ENCODE peak calls at places on chromosomes 3 and 15, in six cellular contexts. G is Peyer's patch, E is GM23338, I is psoas muscle, B is mammary epithelial cell, Z is fibroblast of pulmonary artery. Y is an unnamed sample.

GRCh38 chr3:17831366-17831765 is 88.9 kb upstream of the TBC1D5 start:
- DNase-seq in B (peak), G (no peak), E (no peak), I (no peak), Z (peak), Y (no peak)

GRCh38 chr15:29669823-29670222 is 152.4 kb downstream of the TJP1 start:
- DNase-seq in E (no peak), I (no peak), Z (peak), G (no peak), B (peak), Y (no peak)

GRCh38 chr3:52555056-52555455 is 18.7 kb downstream of the UQCC5 start:
- DNase-seq in G (no peak), Z (no peak), I (no peak), E (no peak), B (no peak), Y (no peak)

GRCh38 chr3:134251731-134252391 is 1.2 kb upstream of the RYK start:
- DNase-seq in B (no peak), Z (no peak), G (no peak), I (peak), E (peak), Y (peak)

GRCh38 chr3:851098-851790 is 241.6 kb upstream of the CNTN6 start:
- DNase-seq in G (no peak), I (no peak), B (peak), Z (no peak), E (peak), Y (no peak)

GRCh38 chr3:143897558-143898305 is 49.5 kb upstream of the SLC9A9 start:
- DNase-seq in E (peak), Z (peak), B (peak), I (no peak), G (no peak), Y (no peak)

GRCh38 chr15:75705854-75706681 is 6.6 kb downstream of the CSPG4 start:
- DNase-seq in I (no peak), E (no peak), Z (no peak), G (no peak), B (no peak), Y (no peak)

GRCh38 chr3:133854971-133855370 is 40.7 kb downstream of the RAB6B start:
- DNase-seq in G (no peak), E (peak), B (no peak), I (no peak), Z (no peak), Y (no peak)

GRCh38 chr15:88900309-88900981 is 5.1 kb upstream of the HAPLN3 start:
- DNase-seq in G (no peak), I (no peak), Z (peak), B (no peak), E (no peak), Y (no peak)

GRCh38 chr3:69084326-69084667 is 440 bp upstream of the ARL6IP5 start:
- DNase-seq in E (no peak), G (no peak), I (no peak), B (peak), Z (peak), Y (no peak)

GRCh38 chr3:156024904-156025303 is 95.5 kb upstream of the KCNAB1 start:
- DNase-seq in E (peak), G (no peak), I (no peak), B (peak), Z (peak), Y (no peak)

GRCh38 chr3:47865192-47865591 is 62.3 kb downstream of the DHX30 start:
- DNase-seq in Z (peak), G (no peak), E (no peak), I (peak), B (no peak), Y (no peak)

GRCh38 chr3:151169700-151170224 is 33.3 kb downstream of the GPR171 start:
- DNase-seq in B (peak), I (peak), E (no peak), Z (no peak), G (peak), Y (no peak)

GRCh38 chr3:151798476-151798875 is 15.4 kb upstream of the AADAC start:
- DNase-seq in Z (no peak), E (no peak), G (no peak), I (no peak), B (no peak), Y (no peak)

GRCh38 chr3:4313606-4314308 is 10.6 kb downstream of the SETMAR start:
- DNase-seq in G (no peak), B (no peak), E (no peak), Z (no peak), I (no peak), Y (no peak)

GRCh38 chr3:172138792-172139507 is 99.6 kb downstream of the FNDC3B start:
- DNase-seq in B (peak), G (no peak), I (no peak), E (no peak), Z (peak), Y (no peak)

GRCh38 chr3:153160451-153161137 is 1.4 kb upstream of the RAP2B start:
- DNase-seq in Z (peak), G (peak), B (peak), I (peak), E (peak), Y (peak)

GRCh38 chr3:94066829-94067470 is 4.1 kb downstream of the NSUN3 start:
- DNase-seq in B (no peak), Z (peak), I (no peak), G (no peak), E (no peak), Y (no peak)

GRCh38 chr3:94065819-94066218 is 3.0 kb downstream of the NSUN3 start:
- DNase-seq in Z (no peak), B (no peak), G (no peak), I (no peak), E (no peak), Y (no peak)

GRCh38 chr3:94070341-94070911 is 7.6 kb downstream of the NSUN3 start:
- DNase-seq in E (no peak), B (peak), G (no peak), I (no peak), Z (no peak), Y (no peak)

GRCh38 chr3:94071713-94072284 is 8.9 kb downstream of the NSUN3 start:
- DNase-seq in G (no peak), I (no peak), B (no peak), Z (no peak), E (no peak), Y (no peak)

GRCh38 chr3:94069242-94069813 is 6.5 kb downstream of the NSUN3 start:
- DNase-seq in E (peak), B (no peak), G (no peak), Z (peak), I (no peak), Y (no peak)
- TF ChIP-seq CTCF in E (peak), B (peak), G (peak), Z (peak), I (peak), Y (peak)

GRCh38 chr3:57910988-57911387 is 97.2 kb upstream of the FLNB start:
- DNase-seq in Z (peak), E (peak), I (no peak), G (no peak), B (no peak), Y (no peak)
- TF ChIP-seq CTCF in Z (peak), E (peak), I (peak), G (no peak), B (peak), Y (no peak)

GRCh38 chr15:85750319-85750806 is 44.4 kb downstream of the KLHL25 start:
- DNase-seq in Z (peak), I (peak), G (no peak), B (no peak), E (peak), Y (no peak)

GRCh38 chr15:85752591-85752990 is 42.1 kb downstream of the KLHL25 start:
- DNase-seq in Z (no peak), I (peak), B (peak), E (peak), G (no peak), Y (no peak)

GRCh38 chr15:85749261-85750151 is 45.2 kb downstream of the KLHL25 start:
- DNase-seq in B (no peak), Z (no peak), G (no peak), E (no peak), I (peak), Y (no peak)

GRCh38 chr15:85751731-85752421 is 42.8 kb downstream of the KLHL25 start:
- DNase-seq in B (no peak), I (peak), G (no peak), Z (no peak), E (peak), Y (no peak)

DNA sequence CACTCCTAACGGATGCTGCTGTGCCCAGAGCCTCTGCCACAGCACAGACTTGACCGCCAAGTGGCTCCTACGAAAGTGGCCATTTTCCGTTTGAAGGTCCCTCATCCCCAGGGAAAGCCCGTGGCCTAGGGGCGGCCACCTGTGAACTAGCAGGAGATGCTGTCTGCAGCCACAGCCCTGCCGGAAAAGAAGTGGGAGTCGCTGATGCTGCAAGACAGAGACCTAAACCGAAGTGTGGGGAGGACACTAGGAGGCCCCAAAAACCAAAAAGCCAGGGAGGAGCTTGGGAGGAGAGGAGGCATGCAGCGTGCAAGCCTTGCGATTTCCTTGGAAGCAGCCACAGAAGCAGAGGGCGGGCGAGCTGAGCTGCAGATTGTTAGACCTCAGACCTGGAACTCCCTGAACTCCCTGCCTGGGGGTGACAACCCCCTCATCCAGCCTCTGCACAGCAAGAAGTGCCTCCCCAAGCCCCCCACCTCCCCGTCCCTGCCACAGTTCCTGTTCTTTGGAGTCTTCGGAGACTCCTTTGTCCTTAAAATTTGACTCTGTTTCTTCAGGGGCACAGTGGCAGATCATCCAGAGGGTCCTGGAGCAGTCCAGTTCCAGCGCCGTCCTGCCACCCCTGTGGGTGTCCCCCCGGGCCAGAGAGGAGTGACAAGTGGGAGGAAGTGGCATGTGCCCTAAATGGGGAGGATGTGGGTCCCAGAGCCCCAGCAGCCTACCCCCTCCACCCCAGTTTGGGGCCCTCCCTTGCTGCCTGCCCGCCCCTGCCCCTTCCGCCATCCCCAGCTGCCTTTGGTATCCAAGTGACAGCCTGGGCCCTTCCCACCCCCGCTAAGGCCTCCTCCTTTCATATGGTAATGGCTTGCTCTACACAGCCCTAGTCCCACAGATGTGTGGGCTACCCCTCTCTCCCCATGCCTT is 43.7 kb downstream of the KLHL25 start:
- DNase-seq in B (no peak), I (peak), Z (no peak), E (peak), G (no peak), Y (no peak)
- TF ChIP-seq CTCF in B (no peak), I (no peak), Z (no peak), E (no peak), G (no peak), Y (no peak)

GRCh38 chr15:44536962-44537727 is at the start of gene EIF3J:
- DNase-seq in Z (peak), G (peak), I (peak), B (peak), E (peak), Y (peak)

GRCh38 chr15:44535092-44535491 is 1.9 kb upstream of the EIF3J start:
- DNase-seq in G (no peak), B (no peak), Z (no peak), E (no peak), I (no peak), Y (no peak)

GRCh38 chr15:44535509-44536297 is 1.2 kb upstream of the EIF3J start:
- DNase-seq in Z (no peak), B (no peak), G (peak), I (no peak), E (peak), Y (no peak)

GRCh38 chr15:44537728-44538240 is 837 bp downstream of the EIF3J start:
- DNase-seq in B (no peak), G (no peak), I (no peak), E (peak), Z (peak), Y (no peak)

DNA sequence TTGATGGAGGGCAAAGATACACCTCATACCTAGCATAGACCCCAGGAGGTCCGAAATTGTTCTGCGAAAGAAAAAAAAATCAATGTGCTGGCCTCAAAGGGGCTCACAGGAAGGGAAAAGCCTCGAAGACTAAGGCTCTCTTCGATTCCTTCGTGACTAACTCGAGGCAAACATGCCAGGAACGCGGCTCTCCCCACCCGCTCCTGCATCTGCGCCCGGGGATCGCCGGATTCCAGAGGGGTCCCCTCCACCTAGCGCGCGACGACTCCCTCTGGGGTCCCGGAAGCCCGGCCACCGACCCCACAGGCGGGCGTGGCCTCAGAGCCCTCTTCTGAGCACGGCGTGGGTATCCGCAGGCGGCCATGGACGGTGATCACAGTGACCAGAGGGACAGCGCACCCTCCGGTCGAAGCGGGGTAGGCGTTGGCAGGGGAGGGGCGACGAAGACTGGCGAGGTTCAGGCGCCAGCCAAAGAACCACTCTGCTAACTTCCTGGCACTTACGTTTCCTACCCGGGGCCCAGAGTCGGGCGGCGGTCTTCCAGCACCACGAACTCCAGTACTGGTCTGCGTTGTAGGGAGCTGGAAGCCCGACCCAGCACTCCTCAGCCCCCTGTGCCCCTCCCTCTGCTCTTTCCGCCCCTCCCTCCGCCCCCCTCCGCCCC is 517 bp upstream of the EIF3J start:
- DNase-seq in I (peak), Z (no peak), G (peak), B (peak), E (peak), Y (no peak)
- TF ChIP-seq CTCF in I (peak), Z (peak), G (peak), B (no peak), E (peak), Y (no peak)

GRCh38 chr3:86175593-86175992 is 815.4 kb downstream of the VGLL3 start:
- DNase-seq in B (no peak), E (peak), Z (no peak), G (no peak), I (no peak), Y (no peak)

GRCh38 chr3:86175051-86175536 is 815.9 kb downstream of the VGLL3 start:
- DNase-seq in Z (no peak), E (peak), G (no peak), I (no peak), B (no peak), Y (no peak)

GRCh38 chr3:86178095-86178494 is 812.9 kb downstream of the VGLL3 start:
- DNase-seq in I (no peak), B (no peak), G (no peak), Z (no peak), E (no peak), Y (no peak)

GRCh38 chr3:86180696-86181095 is 810.3 kb downstream of the VGLL3 start:
- DNase-seq in B (peak), G (no peak), E (peak), Z (no peak), I (no peak), Y (no peak)
- TF ChIP-seq CTCF in B (peak), G (no peak), E (peak), Z (no peak), I (no peak), Y (no peak)

DNA sequence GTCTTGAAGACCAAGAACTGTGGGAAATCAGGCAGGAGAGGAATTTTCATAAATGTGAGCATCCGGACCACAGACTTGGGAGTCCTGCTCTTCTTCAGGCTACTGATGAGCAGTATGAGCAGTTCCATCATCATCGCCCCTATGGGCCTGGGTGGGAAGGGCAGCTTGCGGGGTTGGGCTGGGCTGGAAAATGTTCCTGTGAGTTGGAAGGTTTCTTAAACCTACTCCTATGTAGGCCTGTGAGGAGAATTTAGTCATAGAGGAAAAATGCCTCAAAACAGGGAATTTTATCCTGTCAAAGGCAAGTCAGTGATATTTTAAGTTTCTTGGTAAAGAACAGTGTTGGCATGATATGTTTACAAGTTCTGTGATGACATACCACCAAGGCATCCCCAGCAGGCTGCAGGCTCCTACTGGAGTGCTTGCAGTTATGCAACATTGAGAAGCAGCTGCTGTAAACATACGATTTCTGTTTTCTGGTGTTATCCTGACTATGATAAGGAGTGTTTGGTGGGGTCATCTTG is 10.3 kb downstream of the MASP1 start:
- DNase-seq in I (no peak), Z (peak), G (no peak), E (peak), B (no peak), Y (no peak)
- TF ChIP-seq CTCF in I (no peak), Z (peak), G (no peak), E (no peak), B (no peak), Y (no peak)

Y was measured in mesothelial cell of epicardium.